ENCODE peak calls at places on chromosomes 4 and X, in seven cellular contexts. J is gastrocnemius medialis, Z is heart left ventricle, N is K562, H is uterus, V is IMR-90, R is suprapubic skin. T is an unnamed sample.

GRCh38 chr4:182880387-182881356 is 36.5 kb downstream of the DCTD start:
- DNase-seq in J (peak; percentile 18), Z (peak; percentile 71), N (no peak), H (no peak), V (peak; percentile 11), R (peak; percentile 63), T (peak; percentile 10)

GRCh38 chrX:94365736-94366135 is 691.7 kb downstream of the FAM133A start:
- DNase-seq in J (no peak), Z (no peak), N (no peak), H (no peak), V (no peak), R (no peak), T (no peak)

GRCh38 chr4:3719191-3719590 is 47.0 kb upstream of the ADRA2C start:
- DNase-seq in J (no peak), Z (no peak), N (no peak), H (no peak), V (no peak), R (no peak), T (no peak)

GRCh38 chr4:70666369-70666768 is at the start of gene JCHAIN:
- DNase-seq in J (no peak), Z (no peak), N (no peak), H (no peak), V (peak; percentile 43), R (no peak), T (no peak)

GRCh38 chr4:103050736-103051436 is 25.7 kb downstream of the SLC9B2 start:
- DNase-seq in J (no peak), Z (no peak), N (no peak), H (no peak), V (peak; percentile 30), R (no peak), T (no peak)

GRCh38 chr4:71216316-71216959 is 122.4 kb upstream of the SLC4A4 start:
- DNase-seq in J (no peak), Z (no peak), N (no peak), H (no peak), V (no peak), R (no peak), T (no peak)

GRCh38 chr4:108433832-108434231 is 186.5 kb upstream of the RPL34 start:
- DNase-seq in J (no peak), Z (no peak), N (no peak), H (no peak), V (peak; percentile 93), R (no peak), T (no peak)

GRCh38 chr4:111802191-111802590 is 343.1 kb upstream of the FAM241A start:
- DNase-seq in J (no peak), Z (no peak), N (no peak), H (no peak), V (no peak), R (no peak), T (no peak)

GRCh38 chrX:11399481-11399880 is 106.3 kb downstream of the AMELX start:
- DNase-seq in J (no peak), Z (no peak), N (no peak), H (no peak), V (no peak), R (no peak), T (no peak)
- TF ChIP-seq POLR2A in J (no peak), Z (no peak), N (no peak), H (no peak), V (no peak), R (no peak), T (no peak)

GRCh38 chrX:12825801-12826200 is 34.6 kb downstream of the PRPS2 start:
- DNase-seq in J (no peak), Z (no peak), N (no peak), H (no peak), V (peak; percentile 3), R (no peak), T (no peak)

GRCh38 chrX:12819231-12819630 is 28.0 kb downstream of the PRPS2 start:
- DNase-seq in J (no peak), Z (no peak), N (no peak), H (no peak), V (no peak), R (no peak), T (no peak)

GRCh38 chrX:12824944-12825343 is 33.7 kb downstream of the PRPS2 start:
- DNase-seq in J (no peak), Z (no peak), N (no peak), H (no peak), V (no peak), R (no peak), T (no peak)

DNA sequence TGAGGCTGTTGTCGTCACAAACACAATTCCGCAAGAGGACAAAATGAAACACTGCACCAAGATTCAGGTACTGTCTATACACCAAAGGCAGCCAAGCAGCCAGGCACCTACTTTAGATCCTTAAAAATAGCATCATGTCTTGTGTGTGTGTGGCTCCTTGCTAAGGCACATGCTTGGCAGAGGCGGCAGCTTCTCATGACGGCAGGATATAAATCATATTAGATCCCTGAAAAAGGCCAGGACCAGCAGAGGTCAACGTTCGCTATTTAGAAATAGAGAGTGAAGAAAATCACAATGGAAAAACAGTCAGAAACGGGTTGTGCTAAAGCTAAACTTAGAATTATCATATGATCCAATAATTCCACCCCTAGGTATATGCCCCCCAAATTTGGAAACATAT is 29.5 kb downstream of the PRPS2 start:
- DNase-seq in J (no peak), Z (no peak), N (no peak), H (no peak), V (no peak), R (no peak), T (no peak)
- H3K27me3 ChIP-seq in J (no peaks in the 10 kb centered on the region), Z (no peaks in the 10 kb centered on the region), N (no peaks in the 10 kb centered on the region), H (no peaks in the 10 kb centered on the region), V (no peaks in the 10 kb centered on the region), R (no peaks in the 10 kb centered on the region), T (no peaks in the 10 kb centered on the region)

GRCh38 chr4:158783775-158784174 is 14.9 kb downstream of the FNIP2 start:
- DNase-seq in J (no peak), Z (no peak), N (no peak), H (no peak), V (peak; percentile 76), R (no peak), T (no peak)
- H3K4me1 ChIP-seq in J (peaks cover 71% of the 10 kb centered on the region), Z (peaks cover 34% of the 10 kb centered on the region), N (peaks cover 51% of the 10 kb centered on the region), H (no peaks in the 10 kb centered on the region), V (peaks cover 20% of the 10 kb centered on the region), R (peaks cover 53% of the 10 kb centered on the region), T (peaks cover 58% of the 10 kb centered on the region)

GRCh38 chrX:53683556-53684414 is 2.7 kb downstream of the HUWE1 start:
- DNase-seq in J (peak; percentile 95), Z (peak; percentile 94), N (peak; percentile 83), H (peak; percentile 96), V (peak; percentile 98), R (peak; percentile 95), T (peak; percentile 94)
- TF ChIP-seq POLR2A in J (peak; percentile 74), Z (no peak), N (peak; percentile 91), H (peak; percentile 31), V (peak; percentile 94), R (no peak), T (peak; percentile 79)